ENCODE peak calls at places on chromosomes 6 and 20, in six cellular contexts. L is choroid plexus epithelial cell, X is fibroblast of pulmonary artery, V is AG04450, I is A673, T is heart right ventricle. J is an unnamed sample.

GRCh38 chr20:45629496-45630100 is at the start of gene WFDC10A:
- DNase-seq in L (peak; percentile 71), X (peak; percentile 56), V (no peak), I (peak; percentile 67), T (peak; percentile 15), J (no peak)

GRCh38 chr6:7367408-7367807 is 22.1 kb downstream of the CAGE1 start:
- DNase-seq in L (no peak), X (no peak), V (no peak), I (no peak), T (no peak), J (no peak)

GRCh38 chr20:39042279-39043150 is 80.4 kb downstream of the DHX35 start:
- DNase-seq in L (no peak), X (peak; percentile 4), V (no peak), I (no peak), T (no peak), J (peak; percentile 38)

GRCh38 chr6:123662757-123663156 is 26.0 kb upstream of the TRDN start:
- DNase-seq in L (no peak), X (no peak), V (no peak), I (no peak), T (no peak), J (no peak)

GRCh38 chr20:19659468-19659867 is 98.6 kb upstream of the RIN2 start:
- DNase-seq in L (no peak), X (no peak), V (no peak), I (no peak), T (no peak), J (no peak)

GRCh38 chr6:157322792-157323113 is 566 bp downstream of the TMEM242 start:
- DNase-seq in L (no peak), X (no peak), V (no peak), I (no peak), T (no peak), J (no peak)

GRCh38 chr6:166744654-166745134 is 117.6 kb upstream of the RPS6KA2 start:
- DNase-seq in L (no peak), X (no peak), V (no peak), I (no peak), T (no peak), J (no peak)

GRCh38 chr6:15539722-15540270 is 123.0 kb downstream of the DTNBP1 start:
- DNase-seq in L (no peak), X (peak; percentile 48), V (no peak), I (no peak), T (no peak), J (no peak)

GRCh38 chr6:152356016-152356415 is 281.1 kb downstream of the SYNE1 start:
- DNase-seq in L (peak; percentile 26), X (no peak), V (no peak), I (no peak), T (no peak), J (no peak)

GRCh38 chr6:169623975-169624374 is 77.9 kb downstream of the WDR27 start:
- DNase-seq in L (no peak), X (no peak), V (no peak), I (no peak), T (no peak), J (no peak)

GRCh38 chr6:137112067-137112355 is 61.4 kb downstream of the IL22RA2 start:
- DNase-seq in L (peak; percentile 87), X (peak; percentile 37), V (no peak), I (no peak), T (no peak), J (peak; percentile 51)

GRCh38 chr20:17479041-17479657 is 52.0 kb downstream of the BFSP1 start:
- DNase-seq in L (no peak), X (no peak), V (no peak), I (no peak), T (no peak), J (no peak)

GRCh38 chr20:19129306-19129705 is 83.1 kb upstream of the SLC24A3 start:
- DNase-seq in L (no peak), X (no peak), V (no peak), I (no peak), T (no peak), J (no peak)

GRCh38 chr6:22294301-22294700 is 2.5 kb downstream of the PRL start:
- DNase-seq in L (no peak), X (no peak), V (no peak), I (no peak), T (no peak), J (no peak)

GRCh38 chr6:48429610-48430009 is 318.6 kb upstream of the PTCHD4 start:
- DNase-seq in L (no peak), X (peak; percentile 6), V (no peak), I (peak; percentile 2), T (no peak), J (no peak)

GRCh38 chr6:163919652-163920051 is 505.1 kb downstream of the QKI start:
- DNase-seq in L (no peak), X (no peak), V (no peak), I (no peak), T (no peak), J (no peak)

GRCh38 chr6:40528051-40528450 is 59.1 kb downstream of the LRFN2 start:
- DNase-seq in L (no peak), X (no peak), V (no peak), I (no peak), T (no peak), J (no peak)

GRCh38 chr20:45368221-45368980 is 5.4 kb downstream of the SYS1 start:
- DNase-seq in L (no peak), X (no peak), V (no peak), I (no peak), T (no peak), J (no peak)

GRCh38 chr6:167676666-167677421 is 149.9 kb upstream of the AFDN start:
- DNase-seq in L (no peak), X (peak; percentile 65), V (no peak), I (peak; percentile 37), T (peak; percentile 59), J (no peak)

GRCh38 chr20:32965581-32966373 is 38.5 kb downstream of the SUN5 start:
- DNase-seq in L (no peak), X (no peak), V (no peak), I (no peak), T (no peak), J (no peak)

GRCh38 chr6:90241229-90241873 is 55.3 kb downstream of the BACH2 start:
- DNase-seq in L (no peak), X (no peak), V (no peak), I (peak; percentile 43), T (peak; percentile 30), J (no peak)

GRCh38 chr20:16974080-16974854 is 226.1 kb downstream of the OTOR start:
- DNase-seq in L (no peak), X (no peak), V (no peak), I (no peak), T (no peak), J (no peak)

GRCh38 chr6:14984454-14984853 is 261.4 kb upstream of the JARID2 start:
- DNase-seq in L (peak; percentile 13), X (peak; percentile 70), V (no peak), I (no peak), T (peak; percentile 20), J (no peak)

GRCh38 chr20:47922280-47922675 is 137.0 kb upstream of the SULF2 start:
- DNase-seq in L (peak; percentile 46), X (peak; percentile 51), V (no peak), I (no peak), T (no peak), J (peak; percentile 17)

GRCh38 chr20:58716476-58717277 is 24.1 kb downstream of the NPEPL1 start:
- DNase-seq in L (no peak), X (no peak), V (no peak), I (no peak), T (no peak), J (no peak)

DNA sequence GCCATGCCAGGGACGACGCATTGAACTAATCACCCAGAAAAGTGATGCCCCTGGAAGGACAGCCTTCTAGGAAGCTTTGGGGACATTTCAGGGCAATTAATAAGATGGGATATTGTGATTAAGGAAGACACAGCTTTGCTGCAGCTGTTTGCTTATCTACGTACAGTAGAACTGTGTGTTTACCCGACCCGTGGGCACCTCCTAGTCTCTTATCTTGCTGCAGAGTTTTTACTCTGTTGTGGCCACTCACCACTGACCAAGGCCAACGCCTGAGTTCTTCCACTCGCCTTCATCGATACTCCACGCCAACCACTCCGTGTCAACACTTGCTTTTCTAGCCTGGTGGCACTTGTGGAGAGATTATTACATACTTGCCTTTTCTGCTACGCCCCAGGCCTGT is 105.9 kb upstream of the MLN start:
- DNase-seq in L (no peak), X (no peak), V (no peak), I (no peak), T (no peak), J (no peak)
- H3K4me3 ChIP-seq in L (no peak overlapping the region), X (no peak overlapping the region), V (no peak overlapping the region), I (no peak overlapping the region), T (no peak overlapping the region), J (no peak overlapping the region)

DNA sequence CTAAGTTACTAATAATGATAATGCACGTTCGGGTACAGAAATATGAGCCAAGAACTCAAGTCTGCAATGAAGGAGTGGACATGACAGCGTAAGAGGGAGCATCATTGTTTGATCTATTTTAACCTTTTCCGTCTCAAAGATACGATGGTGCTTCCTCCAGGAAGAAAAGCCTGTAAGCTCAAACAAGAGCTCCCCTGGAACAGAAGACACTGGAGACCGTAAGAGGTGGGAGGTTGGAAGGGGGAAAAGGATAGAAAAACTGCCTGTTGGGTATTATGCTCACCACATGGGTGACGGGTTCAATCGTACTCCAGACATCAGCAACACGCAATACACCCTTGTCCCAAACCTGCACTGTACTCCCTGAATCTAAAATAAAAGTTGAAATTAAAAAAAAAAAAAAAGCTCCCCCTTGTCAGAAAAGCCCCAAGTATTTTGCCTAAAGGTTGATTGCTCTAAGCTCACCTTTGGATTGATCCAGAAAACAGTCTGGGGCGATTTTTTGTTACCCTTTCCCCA is 180.5 kb downstream of the TRIM27 start:
- DNase-seq in L (no peak), X (no peak), V (no peak), I (no peak), T (no peak), J (no peak)
- H3K4me3 ChIP-seq in L (no peak overlapping the region), X (no peak overlapping the region), V (no peak overlapping the region), I (no peak overlapping the region), T (no peak overlapping the region), J (no peak overlapping the region)

GRCh38 chr6:131060311-131060710 is 2.7 kb downstream of the EPB41L2 start:
- DNase-seq in L (peak; percentile 16), X (no peak), V (no peak), I (no peak), T (no peak), J (no peak)
- H3K4me3 ChIP-seq in L (no peak overlapping the region), X (peak overlapping the region; percentile 82), V (peak overlapping the region; percentile 89), I (peak overlapping the region; percentile 93), T (no peak overlapping the region), J (no peak overlapping the region)

DNA sequence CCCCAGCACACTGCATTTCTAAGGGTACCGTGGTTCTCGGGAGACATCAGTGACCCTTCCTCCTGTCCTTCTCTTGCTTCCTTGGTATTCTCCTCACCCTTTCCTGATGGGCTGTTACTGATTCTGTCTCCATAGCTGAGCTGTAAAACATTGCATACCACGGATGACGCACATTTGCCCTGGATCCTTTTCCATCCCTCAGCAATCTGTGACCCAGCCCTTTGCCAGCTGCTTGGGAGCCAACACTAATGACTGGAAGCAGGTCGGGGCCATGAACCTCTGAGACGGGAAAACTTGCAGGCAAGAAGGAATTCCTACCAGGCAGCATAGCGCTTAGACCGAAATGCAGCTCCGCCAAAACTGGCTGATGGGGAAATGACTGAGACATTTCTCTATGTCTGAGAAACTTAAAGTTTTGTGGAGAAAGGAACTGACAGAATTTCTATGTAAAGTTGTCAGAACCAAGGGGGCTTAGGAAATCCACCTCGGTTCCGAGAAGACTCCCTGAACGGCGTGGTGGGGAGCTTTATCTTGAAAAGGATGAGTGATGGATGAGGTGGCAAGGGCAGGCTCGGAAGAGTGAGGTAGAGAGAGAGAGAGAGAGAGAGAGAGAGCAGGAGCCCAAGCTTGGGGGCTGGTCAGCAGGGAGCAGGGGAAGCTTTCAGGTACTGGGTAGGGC is 19.2 kb downstream of the TUBB2B start:
- DNase-seq in L (peak; percentile 54), X (peak; percentile 91), V (peak; percentile 58), I (no peak), T (no peak), J (peak; percentile 92)
- H3K4me3 ChIP-seq in L (no peak overlapping the region), X (peak overlapping the region; percentile 7), V (no peak overlapping the region), I (no peak overlapping the region), T (no peak overlapping the region), J (peak overlapping the region; percentile 14)

GRCh38 chr20:24522452-24523330 is 53.3 kb downstream of the SYNDIG1 start:
- DNase-seq in L (peak; percentile 10), X (no peak), V (no peak), I (no peak), T (no peak), J (no peak)
- H3K4me3 ChIP-seq in L (no peak overlapping the region), X (no peak overlapping the region), V (no peak overlapping the region), I (no peak overlapping the region), T (no peak overlapping the region), J (no peak overlapping the region)

J was measured in AG09309.